ENCODE peak calls at places on chromosomes 13 and 19, in ten cellular contexts. M is tibial nerve, C is esophagus squamous epithelium, E is BE2C, S is neural progenitor cell, R is coronary artery, Q is transverse colon, F is pancreas, I is fibroblast of mammary gland, G is heart right ventricle. Y is an unnamed sample.

GRCh38 chr19:3606690-3607289 is at the start of gene TBXA2R:
- DNase-seq in M (peak; percentile 82), C (no peak), E (peak; percentile 81), S (peak; percentile 64), R (peak; percentile 92), Q (peak; percentile 75), F (peak; percentile 64), I (peak; percentile 49), G (peak; percentile 77), Y (peak; percentile 55)

GRCh38 chr13:76921516-76921915 is 26.8 kb upstream of the ACOD1 start:
- DNase-seq in M (no peak), C (no peak), E (no peak), S (no peak), R (no peak), Q (no peak), F (no peak), I (no peak), G (no peak), Y (no peak)

GRCh38 chr13:64648293-64648692 is 2581.8 kb downstream of the PCDH9 start:
- DNase-seq in M (no peak), C (no peak), E (no peak), S (no peak), R (no peak), Q (no peak), F (no peak), I (no peak), G (no peak), Y (no peak)

GRCh38 chr13:62483774-62484173 is 1068.1 kb upstream of the PCDH20 start:
- DNase-seq in M (no peak), C (no peak), E (no peak), S (peak; percentile 35), R (no peak), Q (no peak), F (no peak), I (no peak), G (no peak), Y (no peak)

GRCh38 chr19:11125994-11126685 is 29.4 kb downstream of the SPC24 start:
- DNase-seq in M (peak; percentile 89), C (no peak), E (peak; percentile 82), S (peak; percentile 83), R (no peak), Q (peak; percentile 86), F (peak; percentile 84), I (peak; percentile 69), G (peak; percentile 76), Y (peak; percentile 78)

GRCh38 chr13:111664696-111665095 is 344.3 kb downstream of the TEX29 start:
- DNase-seq in M (no peak), C (no peak), E (no peak), S (no peak), R (no peak), Q (no peak), F (no peak), I (no peak), G (no peak), Y (peak; percentile 17)

GRCh38 chr13:38372818-38373217 is 23.2 kb downstream of the UFM1 start:
- DNase-seq in M (no peak), C (no peak), E (no peak), S (no peak), R (no peak), Q (no peak), F (no peak), I (no peak), G (no peak), Y (no peak)

GRCh38 chr19:10861118-10861651 is 10.2 kb upstream of the CARM1 start:
- DNase-seq in M (no peak), C (no peak), E (peak; percentile 54), S (peak; percentile 45), R (no peak), Q (peak; percentile 45), F (no peak), I (no peak), G (no peak), Y (no peak)

GRCh38 chr13:20981370-20982095 is 79.0 kb upstream of the XPO4 start:
- DNase-seq in M (no peak), C (no peak), E (no peak), S (no peak), R (no peak), Q (no peak), F (no peak), I (no peak), G (no peak), Y (no peak)

GRCh38 chr13:35917942-35918645 is 213.1 kb downstream of the DCLK1 start:
- DNase-seq in M (no peak), C (no peak), E (no peak), S (no peak), R (no peak), Q (no peak), F (no peak), I (peak; percentile 52), G (no peak), Y (no peak)

DNA sequence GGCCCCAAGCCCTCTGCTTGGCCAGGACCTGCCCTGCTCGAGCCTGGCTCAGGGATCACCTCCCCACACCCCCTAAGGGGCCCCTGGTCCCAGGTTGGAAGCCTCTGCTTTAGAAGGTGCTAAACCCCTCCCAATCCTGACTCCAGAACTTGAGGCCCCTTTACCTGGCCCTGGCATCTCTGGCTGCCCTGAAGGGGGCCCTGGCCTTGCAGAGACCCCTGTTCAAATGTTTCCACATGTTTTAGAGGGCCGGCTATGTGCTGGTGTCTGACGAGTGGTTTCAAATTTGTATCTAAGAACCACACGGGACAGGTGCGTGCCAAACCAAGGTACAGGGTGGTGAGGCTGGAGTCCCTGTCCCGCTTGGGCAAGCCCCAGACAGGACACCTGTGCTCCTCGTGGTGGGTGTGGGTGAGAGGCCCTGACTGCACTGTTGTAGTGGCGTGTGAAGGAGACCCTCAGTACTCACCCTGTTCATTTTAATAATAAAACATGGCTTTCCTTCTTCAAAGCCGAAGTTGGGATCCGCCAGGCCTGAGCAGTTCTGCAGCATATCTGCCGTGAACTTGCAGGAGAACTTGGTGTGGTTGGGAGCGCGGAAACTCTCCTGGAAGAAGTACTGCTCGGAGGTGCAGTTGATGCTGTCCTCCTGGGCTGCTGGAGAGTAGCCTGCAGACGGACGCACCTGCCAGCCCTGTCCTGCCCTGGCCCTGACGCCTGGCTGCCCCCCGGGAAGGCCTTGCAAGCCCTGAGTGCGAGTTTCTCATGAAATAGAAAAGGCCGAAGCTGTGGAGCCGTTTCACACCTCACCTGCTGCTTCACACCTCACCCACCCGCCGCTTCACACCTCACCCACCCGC is 5.4 kb downstream of the ATP4B start:
- DNase-seq in M (no peak), C (no peak), E (peak; percentile 5), S (no peak), R (peak; percentile 65), Q (peak; percentile 2), F (peak; percentile 6), I (no peak), G (no peak), Y (no peak)
- TF ChIP-seq CTCF in M (no peak), C (no peak), E (no peak), S (no peak), R (no peak), Q (no peak), F (no peak), I (no peak), G (no peak), Y (no peak)

DNA sequence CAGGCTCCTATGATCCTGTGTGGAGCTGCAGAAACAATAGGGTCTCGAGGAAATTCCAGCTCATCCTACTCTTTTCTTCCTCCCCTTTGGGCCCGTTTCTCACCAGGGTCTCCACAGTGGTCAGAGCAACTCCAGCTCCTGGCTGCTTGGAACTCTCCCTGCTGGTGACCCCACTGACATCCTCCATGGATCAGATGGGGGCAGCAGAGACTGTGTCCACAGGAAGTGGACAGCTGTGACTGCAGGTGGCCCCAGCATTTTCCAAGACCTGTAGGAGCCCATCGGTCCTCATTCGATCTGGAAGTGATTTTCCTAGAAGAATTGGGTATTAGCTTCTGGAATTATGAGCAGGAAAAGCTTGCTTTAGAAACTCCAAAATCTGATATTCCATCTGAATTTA is 208.5 kb downstream of the ZNF536 start:
- DNase-seq in M (no peak), C (no peak), E (no peak), S (no peak), R (no peak), Q (no peak), F (no peak), I (no peak), G (no peak), Y (no peak)
- TF ChIP-seq CTCF in M (no peak), C (no peak), E (no peak), S (no peak), R (no peak), Q (no peak), F (no peak), I (no peak), G (no peak), Y (no peak)

DNA sequence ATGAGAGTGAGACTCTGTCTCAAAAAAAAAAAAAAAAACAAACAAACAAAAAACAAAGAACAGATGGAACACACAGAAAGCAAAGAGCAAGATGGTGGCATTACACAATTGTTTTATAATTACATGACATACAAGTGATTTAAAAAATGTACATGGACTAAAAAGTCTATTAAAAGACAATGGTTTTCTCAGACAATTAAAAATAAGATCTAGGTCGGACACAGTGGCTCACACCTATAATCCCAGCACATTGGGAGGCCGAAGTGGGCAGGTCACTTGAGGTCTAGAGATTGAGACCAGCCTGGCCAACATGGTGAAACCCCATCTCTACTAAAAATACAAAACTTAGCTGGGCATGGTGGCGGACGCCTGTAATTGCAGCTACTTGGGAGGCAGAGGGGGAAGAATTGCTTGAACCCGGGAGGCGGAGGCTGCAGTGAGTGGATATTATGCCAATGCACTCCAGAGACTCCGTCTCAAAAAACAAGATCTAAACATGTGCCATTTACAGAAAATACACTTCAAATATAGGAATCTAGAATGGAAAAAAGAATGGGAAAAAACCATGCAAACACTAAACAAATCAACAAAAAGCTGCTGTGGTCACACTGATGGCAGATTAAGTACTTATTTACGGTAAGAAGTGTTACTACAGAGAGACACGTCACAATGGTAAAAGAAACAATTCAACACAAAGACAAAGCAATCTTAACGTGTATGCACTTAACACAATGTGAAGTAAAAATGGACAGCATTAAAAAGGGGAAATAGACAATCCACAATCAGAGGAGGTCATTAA is 26.7 kb downstream of the MIER2 start:
- DNase-seq in M (no peak), C (no peak), E (no peak), S (no peak), R (no peak), Q (no peak), F (no peak), I (no peak), G (no peak), Y (no peak)
- TF ChIP-seq CTCF in M (no peak), C (no peak), E (no peak), S (no peak), R (no peak), Q (no peak), F (no peak), I (no peak), G (no peak), Y (no peak)

DNA sequence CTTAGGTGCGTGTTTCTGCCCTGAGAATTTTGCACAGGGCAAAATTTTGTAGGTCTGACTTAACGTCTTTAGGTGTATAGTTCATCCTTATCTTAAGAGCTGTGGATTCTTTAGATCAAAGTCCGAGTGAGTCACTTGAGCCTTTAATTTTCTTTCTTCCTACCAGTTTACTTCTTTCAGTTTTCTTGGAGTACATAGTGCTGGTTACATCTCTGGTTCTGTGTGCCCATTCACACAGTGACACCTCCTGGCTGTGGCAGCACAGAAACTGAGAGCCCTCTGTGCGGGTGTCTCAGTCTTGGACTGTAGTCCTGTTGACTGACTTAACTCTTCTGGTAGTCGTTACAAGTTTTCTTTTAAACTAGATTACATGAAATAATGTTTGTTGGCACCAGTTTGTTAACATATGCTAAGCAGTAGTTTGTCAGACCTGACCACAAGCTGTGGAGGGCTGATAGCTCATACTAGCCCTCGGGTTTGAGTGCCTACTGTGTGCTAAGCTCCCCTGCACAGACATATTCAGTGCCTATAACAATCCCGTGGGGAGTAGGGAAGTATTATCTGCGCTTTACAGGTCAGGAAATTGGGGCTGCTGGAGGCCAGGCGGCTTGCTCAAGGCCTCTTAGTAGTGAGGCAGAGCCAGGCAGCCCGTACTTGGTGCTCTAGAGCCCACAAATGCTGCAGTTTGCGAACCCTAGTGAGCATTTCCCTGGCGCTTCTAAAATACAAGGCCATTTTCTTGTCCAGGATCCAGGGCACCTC is 1.6 kb downstream of the GATAD2A start:
- DNase-seq in M (no peak), C (no peak), E (peak; percentile 31), S (peak; percentile 28), R (no peak), Q (peak; percentile 74), F (peak; percentile 48), I (peak; percentile 57), G (no peak), Y (peak; percentile 55)
- TF ChIP-seq CTCF in M (no peak), C (peak; percentile 36), E (peak; percentile 49), S (peak; percentile 25), R (no peak), Q (peak; percentile 33), F (no peak), I (peak; percentile 30), G (no peak), Y (peak; percentile 38)